ENCODE peak calls at places on chromosomes 16 and 17, in ten cellular contexts. One of them, this sample, is unnamed.

GRCh38 chr17:80474933-80475915 is 1.2 kb downstream of the NPTX1 start:
- DNase-seq in mammary epithelial cell: no peak
- DNase-seq in thoracic aorta: no peak
- DNase-seq in tibial artery: no peak
- DNase-seq in tibial nerve: no peak
- DNase-seq in BJ: no peak
- DNase-seq in fibroblast of pulmonary artery: no peak
- DNase-seq in psoas muscle: no peak
- DNase-seq in fibroblast of mammary gland: no peak
- DNase-seq in epithelial cell of esophagus: peak
- DNase-seq in this sample: no peak

GRCh38 chr17:15451681-15452080 is 15.7 kb downstream of the CDRT4 start:
- DNase-seq in mammary epithelial cell: no peak
- DNase-seq in thoracic aorta: no peak
- DNase-seq in tibial artery: no peak
- DNase-seq in tibial nerve: no peak
- DNase-seq in BJ: no peak
- DNase-seq in fibroblast of pulmonary artery: no peak
- DNase-seq in psoas muscle: no peak
- DNase-seq in fibroblast of mammary gland: no peak
- DNase-seq in epithelial cell of esophagus: no peak
- DNase-seq in this sample: no peak

GRCh38 chr17:67390646-67391480 is 13.8 kb downstream of the PITPNC1 start:
- DNase-seq in mammary epithelial cell: peak
- DNase-seq in thoracic aorta: no peak
- DNase-seq in tibial artery: no peak
- DNase-seq in tibial nerve: no peak
- DNase-seq in BJ: peak
- DNase-seq in fibroblast of pulmonary artery: peak
- DNase-seq in psoas muscle: no peak
- DNase-seq in fibroblast of mammary gland: peak
- DNase-seq in epithelial cell of esophagus: peak
- DNase-seq in this sample: peak

GRCh38 chr16:1093284-1094123 is 2.5 kb downstream of the C1QTNF8 start:
- DNase-seq in mammary epithelial cell: no peak
- DNase-seq in thoracic aorta: no peak
- DNase-seq in tibial artery: no peak
- DNase-seq in tibial nerve: no peak
- DNase-seq in BJ: no peak
- DNase-seq in fibroblast of pulmonary artery: peak
- DNase-seq in psoas muscle: no peak
- DNase-seq in fibroblast of mammary gland: no peak
- DNase-seq in epithelial cell of esophagus: no peak
- DNase-seq in this sample: no peak

GRCh38 chr17:15108992-15109391 is 156.1 kb downstream of the PMP22 start:
- DNase-seq in mammary epithelial cell: no peak
- DNase-seq in thoracic aorta: no peak
- DNase-seq in tibial artery: no peak
- DNase-seq in tibial nerve: no peak
- DNase-seq in BJ: no peak
- DNase-seq in fibroblast of pulmonary artery: no peak
- DNase-seq in psoas muscle: no peak
- DNase-seq in fibroblast of mammary gland: no peak
- DNase-seq in epithelial cell of esophagus: no peak
- DNase-seq in this sample: no peak

GRCh38 chr17:8913879-8914278 is 46.4 kb upstream of the PIK3R6 start:
- DNase-seq in mammary epithelial cell: no peak
- DNase-seq in thoracic aorta: no peak
- DNase-seq in tibial artery: no peak
- DNase-seq in tibial nerve: no peak
- DNase-seq in BJ: no peak
- DNase-seq in fibroblast of pulmonary artery: no peak
- DNase-seq in psoas muscle: no peak
- DNase-seq in fibroblast of mammary gland: no peak
- DNase-seq in epithelial cell of esophagus: no peak
- DNase-seq in this sample: no peak

GRCh38 chr17:56810286-56810781 is 23.4 kb downstream of the C17orf67 start:
- DNase-seq in mammary epithelial cell: no peak
- DNase-seq in thoracic aorta: no peak
- DNase-seq in tibial artery: no peak
- DNase-seq in tibial nerve: no peak
- DNase-seq in BJ: no peak
- DNase-seq in fibroblast of pulmonary artery: no peak
- DNase-seq in psoas muscle: no peak
- DNase-seq in fibroblast of mammary gland: no peak
- DNase-seq in epithelial cell of esophagus: no peak
- DNase-seq in this sample: no peak

GRCh38 chr16:23129686-23130085 is 19.6 kb downstream of the USP31 start:
- DNase-seq in mammary epithelial cell: no peak
- DNase-seq in thoracic aorta: no peak
- DNase-seq in tibial artery: no peak
- DNase-seq in tibial nerve: no peak
- DNase-seq in BJ: no peak
- DNase-seq in fibroblast of pulmonary artery: no peak
- DNase-seq in psoas muscle: no peak
- DNase-seq in fibroblast of mammary gland: no peak
- DNase-seq in epithelial cell of esophagus: no peak
- DNase-seq in this sample: no peak

DNA sequence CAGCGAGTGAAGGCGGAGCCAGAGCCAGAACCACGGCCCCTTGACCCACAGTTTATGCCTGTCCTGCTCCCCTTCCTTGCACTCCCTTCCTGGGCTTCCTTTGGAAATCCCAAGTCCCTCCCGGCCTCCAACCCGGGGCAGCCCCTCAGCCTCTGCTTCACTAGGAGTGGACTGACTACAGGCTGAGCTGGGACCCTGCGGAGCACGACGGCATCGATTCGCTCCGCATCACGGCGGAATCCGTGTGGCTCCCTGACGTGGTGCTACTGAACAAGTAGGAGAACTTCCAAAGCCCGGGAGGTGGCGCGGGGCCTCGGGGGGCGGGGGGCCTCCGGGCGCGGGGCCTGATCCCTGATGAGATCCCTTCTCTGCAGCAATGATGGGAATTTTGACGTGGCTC is 1.8 kb downstream of the CHRNB1 start:
- DNase-seq in mammary epithelial cell: no peak
- DNase-seq in thoracic aorta: no peak
- DNase-seq in tibial artery: no peak
- DNase-seq in tibial nerve: no peak
- DNase-seq in BJ: no peak
- DNase-seq in fibroblast of pulmonary artery: no peak
- DNase-seq in psoas muscle: no peak
- DNase-seq in fibroblast of mammary gland: no peak
- DNase-seq in epithelial cell of esophagus: no peak
- DNase-seq in this sample: no peak
- H3K4me3 ChIP-seq in mammary epithelial cell: no peak
- H3K4me3 ChIP-seq in thoracic aorta: no peak
- H3K4me3 ChIP-seq in tibial artery: no peak
- H3K4me3 ChIP-seq in tibial nerve: no peak
- H3K4me3 ChIP-seq in BJ: no peak
- H3K4me3 ChIP-seq in fibroblast of pulmonary artery: no peak
- H3K4me3 ChIP-seq in psoas muscle: peak
- H3K4me3 ChIP-seq in fibroblast of mammary gland: no peak
- H3K4me3 ChIP-seq in epithelial cell of esophagus: no peak
- H3K4me3 ChIP-seq in this sample: no peak

GRCh38 chr16:66328282-66328681 is 38.2 kb upstream of the CDH5 start:
- DNase-seq in mammary epithelial cell: no peak
- DNase-seq in thoracic aorta: no peak
- DNase-seq in tibial artery: no peak
- DNase-seq in tibial nerve: no peak
- DNase-seq in BJ: no peak
- DNase-seq in fibroblast of pulmonary artery: no peak
- DNase-seq in psoas muscle: no peak
- DNase-seq in fibroblast of mammary gland: no peak
- DNase-seq in epithelial cell of esophagus: no peak
- DNase-seq in this sample: no peak

GRCh38 chr16:66325977-66326376 is 40.5 kb upstream of the CDH5 start:
- DNase-seq in mammary epithelial cell: no peak
- DNase-seq in thoracic aorta: no peak
- DNase-seq in tibial artery: no peak
- DNase-seq in tibial nerve: no peak
- DNase-seq in BJ: no peak
- DNase-seq in fibroblast of pulmonary artery: no peak
- DNase-seq in psoas muscle: no peak
- DNase-seq in fibroblast of mammary gland: no peak
- DNase-seq in epithelial cell of esophagus: no peak
- DNase-seq in this sample: no peak

GRCh38 chr16:66322174-66322573 is 44.3 kb upstream of the CDH5 start:
- DNase-seq in mammary epithelial cell: no peak
- DNase-seq in thoracic aorta: no peak
- DNase-seq in tibial artery: no peak
- DNase-seq in tibial nerve: no peak
- DNase-seq in BJ: no peak
- DNase-seq in fibroblast of pulmonary artery: no peak
- DNase-seq in psoas muscle: no peak
- DNase-seq in fibroblast of mammary gland: no peak
- DNase-seq in epithelial cell of esophagus: no peak
- DNase-seq in this sample: no peak

GRCh38 chr16:66326995-66327513 is 39.4 kb upstream of the CDH5 start:
- DNase-seq in mammary epithelial cell: no peak
- DNase-seq in thoracic aorta: no peak
- DNase-seq in tibial artery: no peak
- DNase-seq in tibial nerve: no peak
- DNase-seq in BJ: no peak
- DNase-seq in fibroblast of pulmonary artery: no peak
- DNase-seq in psoas muscle: no peak
- DNase-seq in fibroblast of mammary gland: no peak
- DNase-seq in epithelial cell of esophagus: no peak
- DNase-seq in this sample: no peak

GRCh38 chr16:66324785-66325184 is 41.7 kb upstream of the CDH5 start:
- DNase-seq in mammary epithelial cell: no peak
- DNase-seq in thoracic aorta: no peak
- DNase-seq in tibial artery: no peak
- DNase-seq in tibial nerve: no peak
- DNase-seq in BJ: no peak
- DNase-seq in fibroblast of pulmonary artery: peak
- DNase-seq in psoas muscle: no peak
- DNase-seq in fibroblast of mammary gland: no peak
- DNase-seq in epithelial cell of esophagus: peak
- DNase-seq in this sample: no peak
- TF ChIP-seq CTCF in mammary epithelial cell: no peak
- TF ChIP-seq CTCF in thoracic aorta: no peak
- TF ChIP-seq CTCF in tibial artery: no peak
- TF ChIP-seq CTCF in tibial nerve: no peak
- TF ChIP-seq CTCF in BJ: no peak
- TF ChIP-seq CTCF in fibroblast of pulmonary artery: peak
- TF ChIP-seq CTCF in psoas muscle: no peak
- TF ChIP-seq CTCF in fibroblast of mammary gland: peak
- TF ChIP-seq CTCF in epithelial cell of esophagus: no peak
- TF ChIP-seq CTCF in this sample: peak

GRCh38 chr16:29738514-29738913 is 7.3 kb downstream of the C16orf54 start:
- DNase-seq in mammary epithelial cell: no peak
- DNase-seq in thoracic aorta: no peak
- DNase-seq in tibial artery: no peak
- DNase-seq in tibial nerve: no peak
- DNase-seq in BJ: no peak
- DNase-seq in fibroblast of pulmonary artery: no peak
- DNase-seq in psoas muscle: no peak
- DNase-seq in fibroblast of mammary gland: no peak
- DNase-seq in epithelial cell of esophagus: peak
- DNase-seq in this sample: no peak

GRCh38 chr16:29737713-29738112 is 8.1 kb downstream of the C16orf54 start:
- DNase-seq in mammary epithelial cell: no peak
- DNase-seq in thoracic aorta: no peak
- DNase-seq in tibial artery: no peak
- DNase-seq in tibial nerve: no peak
- DNase-seq in BJ: no peak
- DNase-seq in fibroblast of pulmonary artery: no peak
- DNase-seq in psoas muscle: no peak
- DNase-seq in fibroblast of mammary gland: no peak
- DNase-seq in epithelial cell of esophagus: no peak
- DNase-seq in this sample: no peak

GRCh38 chr16:29734826-29735225 is 11.0 kb downstream of the C16orf54 start:
- DNase-seq in mammary epithelial cell: no peak
- DNase-seq in thoracic aorta: no peak
- DNase-seq in tibial artery: no peak
- DNase-seq in tibial nerve: no peak
- DNase-seq in BJ: no peak
- DNase-seq in fibroblast of pulmonary artery: no peak
- DNase-seq in psoas muscle: no peak
- DNase-seq in fibroblast of mammary gland: peak
- DNase-seq in epithelial cell of esophagus: no peak
- DNase-seq in this sample: no peak

GRCh38 chr16:29736764-29737163 is 9.0 kb downstream of the C16orf54 start:
- DNase-seq in mammary epithelial cell: no peak
- DNase-seq in thoracic aorta: no peak
- DNase-seq in tibial artery: no peak
- DNase-seq in tibial nerve: no peak
- DNase-seq in BJ: no peak
- DNase-seq in fibroblast of pulmonary artery: no peak
- DNase-seq in psoas muscle: no peak
- DNase-seq in fibroblast of mammary gland: no peak
- DNase-seq in epithelial cell of esophagus: no peak
- DNase-seq in this sample: no peak

DNA sequence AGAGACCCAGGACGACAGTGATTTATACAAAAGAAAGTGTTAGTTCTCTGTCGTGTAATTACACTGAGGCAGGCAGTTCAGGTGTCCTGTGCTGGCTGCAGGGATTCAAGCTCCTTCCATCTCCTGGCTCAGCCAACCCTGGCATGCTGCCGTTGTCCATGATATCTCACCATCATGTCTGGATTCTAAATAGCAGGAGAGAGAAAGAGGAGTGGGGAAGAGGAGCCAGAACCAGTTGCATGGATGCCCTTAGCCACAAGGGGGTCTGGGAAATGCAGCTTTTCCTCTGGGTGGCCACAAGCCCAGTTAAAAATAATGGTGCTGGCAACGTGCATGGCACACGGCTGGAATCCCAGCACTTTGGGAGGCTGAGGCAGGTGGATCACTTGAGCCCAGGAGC is 9.7 kb downstream of the C16orf54 start:
- DNase-seq in mammary epithelial cell: no peak
- DNase-seq in thoracic aorta: no peak
- DNase-seq in tibial artery: no peak
- DNase-seq in tibial nerve: no peak
- DNase-seq in BJ: no peak
- DNase-seq in fibroblast of pulmonary artery: no peak
- DNase-seq in psoas muscle: no peak
- DNase-seq in fibroblast of mammary gland: no peak
- DNase-seq in epithelial cell of esophagus: no peak
- DNase-seq in this sample: no peak
- H3K4me3 ChIP-seq in mammary epithelial cell: no peak
- H3K4me3 ChIP-seq in thoracic aorta: no peak
- H3K4me3 ChIP-seq in tibial artery: no peak
- H3K4me3 ChIP-seq in tibial nerve: no peak
- H3K4me3 ChIP-seq in BJ: no peak
- H3K4me3 ChIP-seq in fibroblast of pulmonary artery: no peak
- H3K4me3 ChIP-seq in psoas muscle: no peak
- H3K4me3 ChIP-seq in fibroblast of mammary gland: no peak
- H3K4me3 ChIP-seq in epithelial cell of esophagus: no peak
- H3K4me3 ChIP-seq in this sample: no peak

DNA sequence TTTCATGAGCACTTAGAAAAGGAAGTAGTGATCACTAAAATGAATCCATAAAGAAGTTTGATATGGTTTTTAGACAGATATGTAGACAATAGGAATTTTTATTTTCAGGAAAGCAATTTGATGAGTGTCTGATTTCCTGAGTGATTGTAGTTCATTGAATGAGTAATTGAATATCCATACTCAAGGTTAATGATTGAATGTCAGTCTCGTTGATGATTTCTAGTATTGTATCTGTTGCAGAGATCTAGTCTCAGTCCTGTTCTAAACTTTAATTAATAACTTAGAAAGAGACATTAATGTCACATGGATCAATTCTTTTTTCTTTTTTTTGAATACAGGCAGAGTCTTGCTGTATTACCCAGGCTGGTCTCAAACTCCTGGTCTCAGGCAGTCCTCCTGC is 78.3 kb downstream of the NLK start:
- DNase-seq in mammary epithelial cell: no peak
- DNase-seq in thoracic aorta: no peak
- DNase-seq in tibial artery: no peak
- DNase-seq in tibial nerve: no peak
- DNase-seq in BJ: no peak
- DNase-seq in fibroblast of pulmonary artery: no peak
- DNase-seq in psoas muscle: no peak
- DNase-seq in fibroblast of mammary gland: no peak
- DNase-seq in epithelial cell of esophagus: no peak
- DNase-seq in this sample: no peak
- TF ChIP-seq CTCF in mammary epithelial cell: no peak
- TF ChIP-seq CTCF in thoracic aorta: no peak
- TF ChIP-seq CTCF in tibial artery: no peak
- TF ChIP-seq CTCF in tibial nerve: no peak
- TF ChIP-seq CTCF in BJ: no peak
- TF ChIP-seq CTCF in fibroblast of pulmonary artery: no peak
- TF ChIP-seq CTCF in psoas muscle: no peak
- TF ChIP-seq CTCF in fibroblast of mammary gland: no peak
- TF ChIP-seq CTCF in epithelial cell of esophagus: no peak
- TF ChIP-seq CTCF in this sample: no peak